ENCODE peak calls at places on chromosomes 11 and 22, in five cellular contexts. One of them, this sample, is unnamed.
A peak's percentile ranks its signal among the peaks of the same experiment; 100 is the strongest.

GRCh38 chr22:21633481-21633880 is 921 bp downstream of the CCDC116 start:
- DNase-seq in aorta: no peak
- DNase-seq in colonic mucosa: no peak
- DNase-seq in suprapubic skin: no peak
- DNase-seq in neuronal stem cell: no peak
- DNase-seq in this sample: no peak

GRCh38 chr11:57751676-57752253 is at the start of gene BTBD18:
- DNase-seq in colonic mucosa: peak; percentile 55
- DNase-seq in aorta: no peak
- DNase-seq in suprapubic skin: no peak
- DNase-seq in neuronal stem cell: no peak
- DNase-seq in this sample: no peak

GRCh38 chr11:35583843-35584242 is 34.4 kb upstream of the FJX1 start:
- DNase-seq in colonic mucosa: no peak
- DNase-seq in aorta: no peak
- DNase-seq in suprapubic skin: no peak
- DNase-seq in neuronal stem cell: no peak
- DNase-seq in this sample: no peak

GRCh38 chr11:97746832-97747231 is 1273.9 kb upstream of the CNTN5 start:
- DNase-seq in aorta: no peak
- DNase-seq in neuronal stem cell: no peak
- DNase-seq in suprapubic skin: no peak
- DNase-seq in colonic mucosa: no peak
- DNase-seq in this sample: no peak

GRCh38 chr11:69361466-69361865 is 67.5 kb downstream of the MYEOV start:
- DNase-seq in aorta: no peak
- DNase-seq in neuronal stem cell: no peak
- DNase-seq in suprapubic skin: no peak
- DNase-seq in colonic mucosa: peak; percentile 8
- DNase-seq in this sample: no peak

GRCh38 chr11:12516387-12517110 is 139.2 kb downstream of the PARVA start:
- DNase-seq in suprapubic skin: no peak
- DNase-seq in neuronal stem cell: no peak
- DNase-seq in aorta: no peak
- DNase-seq in colonic mucosa: no peak
- DNase-seq in this sample: no peak

GRCh38 chr22:35959121-35959800 is 69.4 kb downstream of the RBFOX2 start:
- DNase-seq in aorta: no peak
- DNase-seq in suprapubic skin: no peak
- DNase-seq in neuronal stem cell: no peak
- DNase-seq in colonic mucosa: no peak
- DNase-seq in this sample: no peak

GRCh38 chr11:64123102-64123434 is 42.8 kb downstream of the MACROD1 start:
- DNase-seq in suprapubic skin: no peak
- DNase-seq in colonic mucosa: no peak
- DNase-seq in aorta: no peak
- DNase-seq in neuronal stem cell: no peak
- DNase-seq in this sample: no peak

GRCh38 chr11:7899418-7899817 is 31.6 kb downstream of the OR10A6 start:
- DNase-seq in suprapubic skin: no peak
- DNase-seq in colonic mucosa: no peak
- DNase-seq in aorta: no peak
- DNase-seq in neuronal stem cell: no peak
- DNase-seq in this sample: no peak

GRCh38 chr11:119320593-119321524 is 3.9 kb upstream of the MCAM start:
- DNase-seq in suprapubic skin: peak; percentile 75
- DNase-seq in neuronal stem cell: no peak
- DNase-seq in colonic mucosa: peak; percentile 56
- DNase-seq in aorta: peak; percentile 80
- DNase-seq in this sample: peak; percentile 70

GRCh38 chr22:39994566-39995345 is at the start of gene FAM83F:
- DNase-seq in aorta: no peak
- DNase-seq in suprapubic skin: no peak
- DNase-seq in neuronal stem cell: no peak
- DNase-seq in colonic mucosa: peak; percentile 68
- DNase-seq in this sample: peak; percentile 78

GRCh38 chr11:90204832-90205646 is 17.8 kb downstream of the CHORDC1 start:
- DNase-seq in aorta: no peak
- DNase-seq in neuronal stem cell: peak; percentile 54
- DNase-seq in colonic mucosa: no peak
- DNase-seq in suprapubic skin: no peak
- DNase-seq in this sample: no peak

GRCh38 chr11:64086263-64086938 is 50.7 kb downstream of the FLRT1 start:
- DNase-seq in colonic mucosa: peak; percentile 57
- DNase-seq in suprapubic skin: no peak
- DNase-seq in neuronal stem cell: no peak
- DNase-seq in aorta: no peak
- DNase-seq in this sample: peak; percentile 45

GRCh38 chr11:58898106-58898505 is 41.2 kb upstream of the GLYATL1 start:
- DNase-seq in aorta: no peak
- DNase-seq in neuronal stem cell: no peak
- DNase-seq in colonic mucosa: no peak
- DNase-seq in suprapubic skin: no peak
- DNase-seq in this sample: no peak

GRCh38 chr11:64841592-64842365 is 2.7 kb downstream of the CDC42BPG start:
- DNase-seq in aorta: no peak
- DNase-seq in suprapubic skin: no peak
- DNase-seq in colonic mucosa: no peak
- DNase-seq in neuronal stem cell: no peak
- DNase-seq in this sample: no peak

GRCh38 chr11:122209619-122210377 is 93.8 kb upstream of the BLID start:
- DNase-seq in neuronal stem cell: no peak
- DNase-seq in colonic mucosa: peak; percentile 57
- DNase-seq in aorta: peak; percentile 78
- DNase-seq in suprapubic skin: peak; percentile 72
- DNase-seq in this sample: peak; percentile 38

GRCh38 chr22:24106385-24107381 is 74.6 kb upstream of the SUSD2 start:
- DNase-seq in colonic mucosa: no peak
- DNase-seq in neuronal stem cell: no peak
- DNase-seq in aorta: peak; percentile 46
- DNase-seq in suprapubic skin: no peak
- DNase-seq in this sample: peak; percentile 22

GRCh38 chr11:102279641-102280170 is 37.6 kb upstream of the BIRC3 start:
- DNase-seq in aorta: no peak
- DNase-seq in colonic mucosa: peak; percentile 72
- DNase-seq in neuronal stem cell: no peak
- DNase-seq in suprapubic skin: no peak
- DNase-seq in this sample: no peak
- H3K4me3 ChIP-seq in aorta: no peak overlapping the region
- H3K4me3 ChIP-seq in colonic mucosa: no peak overlapping the region
- H3K4me3 ChIP-seq in neuronal stem cell: peak overlapping the region; percentile 1
- H3K4me3 ChIP-seq in suprapubic skin: no peak overlapping the region
- H3K4me3 ChIP-seq in this sample: no peak overlapping the region

GRCh38 chr22:46714550-46714949 is 23.5 kb downstream of the CERK start:
- DNase-seq in colonic mucosa: no peak
- DNase-seq in neuronal stem cell: no peak
- DNase-seq in aorta: no peak
- DNase-seq in suprapubic skin: no peak
- DNase-seq in this sample: no peak
- H3K36me3 ChIP-seq in colonic mucosa: peaks cover 4% of the 10 kb centered on the region
- H3K36me3 ChIP-seq in neuronal stem cell: peaks cover 28% of the 10 kb centered on the region
- H3K36me3 ChIP-seq in aorta: no peaks in the 10 kb centered on the region
- H3K36me3 ChIP-seq in suprapubic skin: peaks cover 42% of the 10 kb centered on the region
- H3K36me3 ChIP-seq in this sample: peaks cover 7% of the 10 kb centered on the region

GRCh38 chr11:45922425-45923082 is at the start of gene LARGE2:
- DNase-seq in aorta: no peak
- DNase-seq in colonic mucosa: peak; percentile 50
- DNase-seq in suprapubic skin: no peak
- DNase-seq in neuronal stem cell: peak; percentile 59
- DNase-seq in this sample: peak; percentile 74
- H3K4me3 ChIP-seq in aorta: peak within 1 kb of the TSS; percentile 7
- H3K4me3 ChIP-seq in colonic mucosa: peak within 1 kb of the TSS; percentile 44
- H3K4me3 ChIP-seq in suprapubic skin: peak within 1 kb of the TSS; percentile 57
- H3K4me3 ChIP-seq in neuronal stem cell: peak within 1 kb of the TSS; percentile 16
- H3K4me3 ChIP-seq in this sample: no peak within 1 kb of the TSS

DNA sequence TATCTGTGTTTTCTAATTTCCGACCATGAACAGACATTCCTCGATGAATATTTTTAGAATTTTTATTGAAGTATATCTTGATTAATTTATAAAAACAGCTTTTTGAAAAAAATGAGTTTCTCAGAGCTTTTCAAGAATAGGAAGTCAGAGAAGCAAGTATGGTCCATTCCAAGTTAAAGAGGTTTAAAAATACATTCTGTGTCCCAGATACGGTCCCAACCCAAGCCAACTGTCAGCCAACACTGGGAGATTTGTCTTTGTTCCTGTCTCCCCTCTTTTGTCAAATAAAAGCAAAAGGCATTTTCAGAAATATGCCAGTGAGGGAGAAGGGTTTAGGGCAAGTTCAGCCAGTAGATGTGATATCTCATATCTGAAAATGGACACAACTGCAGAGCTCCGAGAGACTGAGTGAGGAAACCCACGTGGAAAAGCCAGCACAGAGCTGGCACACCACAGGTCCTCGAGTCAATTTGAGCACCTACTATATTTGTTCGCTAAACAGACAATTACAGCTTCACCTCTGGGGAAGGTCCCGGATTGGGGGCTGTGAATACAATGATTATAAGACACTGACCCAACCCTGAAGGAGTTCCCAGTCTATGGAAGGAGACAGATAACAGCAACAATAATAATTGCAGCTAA is 59.8 kb downstream of the C11orf91 start:
- DNase-seq in suprapubic skin: no peak
- DNase-seq in colonic mucosa: no peak
- DNase-seq in aorta: no peak
- DNase-seq in neuronal stem cell: no peak
- DNase-seq in this sample: no peak
- H3K36me3 ChIP-seq in suprapubic skin: no peaks in the 10 kb centered on the region
- H3K36me3 ChIP-seq in colonic mucosa: no peaks in the 10 kb centered on the region
- H3K36me3 ChIP-seq in aorta: no peaks in the 10 kb centered on the region
- H3K36me3 ChIP-seq in neuronal stem cell: no peaks in the 10 kb centered on the region
- H3K36me3 ChIP-seq in this sample: no peaks in the 10 kb centered on the region

GRCh38 chr11:3154001-3154599 is 11.0 kb downstream of the OSBPL5 start:
- DNase-seq in colonic mucosa: no peak
- DNase-seq in neuronal stem cell: no peak
- DNase-seq in suprapubic skin: no peak
- DNase-seq in aorta: peak; percentile 42
- DNase-seq in this sample: peak; percentile 24

GRCh38 chr11:3156661-3157311 is 8.3 kb downstream of the OSBPL5 start:
- DNase-seq in suprapubic skin: no peak
- DNase-seq in neuronal stem cell: no peak
- DNase-seq in aorta: peak; percentile 43
- DNase-seq in colonic mucosa: no peak
- DNase-seq in this sample: peak; percentile 23

GRCh38 chr11:3156282-3156660 is 8.8 kb downstream of the OSBPL5 start:
- DNase-seq in aorta: peak; percentile 58
- DNase-seq in neuronal stem cell: no peak
- DNase-seq in suprapubic skin: no peak
- DNase-seq in colonic mucosa: no peak
- DNase-seq in this sample: peak; percentile 36

GRCh38 chr11:3155216-3155615 is 9.9 kb downstream of the OSBPL5 start:
- DNase-seq in neuronal stem cell: no peak
- DNase-seq in aorta: peak; percentile 26
- DNase-seq in colonic mucosa: no peak
- DNase-seq in suprapubic skin: no peak
- DNase-seq in this sample: peak; percentile 42

GRCh38 chr11:3155691-3156258 is 9.3 kb downstream of the OSBPL5 start:
- DNase-seq in neuronal stem cell: no peak
- DNase-seq in colonic mucosa: no peak
- DNase-seq in suprapubic skin: no peak
- DNase-seq in aorta: peak; percentile 46
- DNase-seq in this sample: peak; percentile 17
- H3K4me3 ChIP-seq in neuronal stem cell: no peak overlapping the region
- H3K4me3 ChIP-seq in colonic mucosa: no peak overlapping the region
- H3K4me3 ChIP-seq in suprapubic skin: peak overlapping the region; percentile 13
- H3K4me3 ChIP-seq in aorta: no peak overlapping the region
- H3K4me3 ChIP-seq in this sample: no peak overlapping the region

DNA sequence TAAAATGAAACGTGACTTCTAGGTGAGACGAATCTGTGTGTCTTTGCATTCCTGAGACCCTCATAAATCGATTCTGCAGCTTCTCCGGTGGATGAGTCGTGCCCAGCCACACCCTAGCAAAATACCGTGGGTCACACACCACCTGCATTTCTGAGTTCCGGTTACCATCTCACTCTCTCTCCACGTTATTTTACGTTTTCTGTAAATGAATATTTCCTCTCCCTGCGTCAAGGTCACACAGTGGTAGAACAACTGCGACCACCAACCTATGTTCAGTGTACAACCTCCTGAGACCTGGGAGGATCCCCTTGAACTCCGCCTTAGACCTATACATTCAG is 1.1 kb downstream of the YWHAH start:
- DNase-seq in neuronal stem cell: no peak
- DNase-seq in colonic mucosa: peak; percentile 33
- DNase-seq in aorta: no peak
- DNase-seq in suprapubic skin: no peak
- DNase-seq in this sample: peak; percentile 42
- H3K36me3 ChIP-seq in neuronal stem cell: peaks cover 7% of the 10 kb centered on the region
- H3K36me3 ChIP-seq in colonic mucosa: no peaks in the 10 kb centered on the region
- H3K36me3 ChIP-seq in aorta: no peaks in the 10 kb centered on the region
- H3K36me3 ChIP-seq in suprapubic skin: peaks cover 10% of the 10 kb centered on the region
- H3K36me3 ChIP-seq in this sample: no peaks in the 10 kb centered on the region

GRCh38 chr11:47553417-47553746 is 450 bp upstream of the CELF1 start:
- DNase-seq in aorta: no peak
- DNase-seq in colonic mucosa: no peak
- DNase-seq in neuronal stem cell: no peak
- DNase-seq in suprapubic skin: no peak
- DNase-seq in this sample: no peak
- H3K4me3 ChIP-seq in aorta: peak overlapping the region; percentile 51
- H3K4me3 ChIP-seq in colonic mucosa: peak overlapping the region; percentile 90
- H3K4me3 ChIP-seq in neuronal stem cell: peak overlapping the region; percentile 98
- H3K4me3 ChIP-seq in suprapubic skin: peak overlapping the region; percentile 93
- H3K4me3 ChIP-seq in this sample: peak overlapping the region; percentile 58

DNA sequence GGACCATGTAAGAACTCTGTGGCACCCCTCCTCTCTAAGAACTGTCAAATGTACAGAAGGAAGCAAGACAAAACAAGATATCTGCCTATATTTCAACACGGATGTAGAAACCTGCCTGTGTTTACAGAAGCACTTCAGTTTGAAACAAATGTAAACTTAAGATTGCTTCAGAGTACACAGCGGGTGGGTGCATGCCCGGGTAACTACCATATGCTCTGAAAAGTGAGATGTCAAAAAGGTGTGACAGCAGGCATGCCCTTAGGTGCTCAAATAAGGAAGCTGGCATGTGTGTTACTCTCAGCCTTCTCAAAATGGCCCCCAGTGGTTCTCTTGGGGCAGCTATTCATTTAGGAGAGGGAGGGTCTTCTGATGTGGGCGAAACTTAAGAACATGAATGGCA is 5.2 kb downstream of the ACP2 start:
- DNase-seq in neuronal stem cell: no peak
- DNase-seq in suprapubic skin: no peak
- DNase-seq in colonic mucosa: no peak
- DNase-seq in aorta: no peak
- DNase-seq in this sample: no peak
- H3K36me3 ChIP-seq in neuronal stem cell: peaks cover 48% of the 10 kb centered on the region
- H3K36me3 ChIP-seq in suprapubic skin: peaks cover 73% of the 10 kb centered on the region
- H3K36me3 ChIP-seq in colonic mucosa: peaks cover 16% of the 10 kb centered on the region
- H3K36me3 ChIP-seq in aorta: peaks cover 16% of the 10 kb centered on the region
- H3K36me3 ChIP-seq in this sample: no peaks in the 10 kb centered on the region

GRCh38 chr11:108960498-108960897 is 295.6 kb downstream of the DDX10 start:
- DNase-seq in neuronal stem cell: no peak
- DNase-seq in suprapubic skin: no peak
- DNase-seq in aorta: no peak
- DNase-seq in colonic mucosa: no peak
- DNase-seq in this sample: no peak

GRCh38 chr11:108961095-108961494 is 296.2 kb downstream of the DDX10 start:
- DNase-seq in colonic mucosa: no peak
- DNase-seq in aorta: no peak
- DNase-seq in suprapubic skin: no peak
- DNase-seq in neuronal stem cell: no peak
- DNase-seq in this sample: no peak

GRCh38 chr11:108959124-108959761 is 294.4 kb downstream of the DDX10 start:
- DNase-seq in aorta: no peak
- DNase-seq in suprapubic skin: no peak
- DNase-seq in colonic mucosa: no peak
- DNase-seq in neuronal stem cell: no peak
- DNase-seq in this sample: no peak

GRCh38 chr11:108959874-108960273 is 295.0 kb downstream of the DDX10 start:
- DNase-seq in suprapubic skin: no peak
- DNase-seq in aorta: no peak
- DNase-seq in colonic mucosa: no peak
- DNase-seq in neuronal stem cell: no peak
- DNase-seq in this sample: no peak

GRCh38 chr11:108958446-108959123 is 293.7 kb downstream of the DDX10 start:
- DNase-seq in aorta: no peak
- DNase-seq in neuronal stem cell: no peak
- DNase-seq in suprapubic skin: no peak
- DNase-seq in colonic mucosa: no peak
- DNase-seq in this sample: no peak
- H3K4me3 ChIP-seq in aorta: no peak overlapping the region
- H3K4me3 ChIP-seq in neuronal stem cell: no peak overlapping the region
- H3K4me3 ChIP-seq in suprapubic skin: no peak overlapping the region
- H3K4me3 ChIP-seq in colonic mucosa: no peak overlapping the region
- H3K4me3 ChIP-seq in this sample: no peak overlapping the region

This sample was measured in mucosa of descending colon.